ENCODE peak calls at places on chromosomes 16 and 17, in five cellular contexts. M is GM12865, J is SK-N-SH, F is right atrium auricular region, W is tibial artery. P is an unnamed sample.

GRCh38 chr16:15993541-15993940 is 44.1 kb downstream of the ABCC1 start:
- DNase-seq in M (no peak), J (no peak), F (no peak), W (no peak), P (no peak)

GRCh38 chr16:85428899-85429775 is 184.0 kb upstream of the GSE1 start:
- DNase-seq in M (no peak), J (no peak), F (no peak), W (no peak), P (peak)

GRCh38 chr17:40099627-40100418 is 566 bp downstream of the NR1D1 start:
- DNase-seq in M (no peak), J (no peak), F (no peak), W (peak), P (no peak)

GRCh38 chr17:9071016-9071415 is 49.7 kb downstream of the NTN1 start:
- DNase-seq in M (no peak), J (no peak), F (no peak), W (no peak), P (no peak)

GRCh38 chr17:72386619-72387237 is 265.9 kb downstream of the SOX9 start:
- DNase-seq in M (no peak), J (no peak), F (no peak), W (no peak), P (no peak)

GRCh38 chr16:85568519-85568918 is 44.6 kb upstream of the GSE1 start:
- DNase-seq in M (no peak), J (no peak), F (peak), W (no peak), P (peak)

GRCh38 chr16:74756203-74756602 is 18.4 kb downstream of the FA2H start:
- DNase-seq in M (no peak), J (no peak), F (no peak), W (no peak), P (no peak)

GRCh38 chr17:50715471-50715870 is 3.9 kb upstream of the LUC7L3 start:
- DNase-seq in M (no peak), J (no peak), F (no peak), W (no peak), P (no peak)

GRCh38 chr16:81170824-81171223 is 67.7 kb upstream of the BCO1 start:
- DNase-seq in M (no peak), J (no peak), F (no peak), W (no peak), P (no peak)

GRCh38 chr16:23952128-23953041 is 116.6 kb downstream of the PRKCB start:
- DNase-seq in M (no peak), J (peak), F (no peak), W (no peak), P (peak)

GRCh38 chr17:29166507-29166887 is 13.7 kb downstream of the MYO18A start:
- DNase-seq in M (no peak), J (no peak), F (no peak), W (no peak), P (no peak)

GRCh38 chr16:10613771-10614485 is 33.5 kb upstream of the EMP2 start:
- DNase-seq in M (peak), J (no peak), F (no peak), W (no peak), P (peak)

GRCh38 chr16:84072014-84072413 is 29.4 kb upstream of the SLC38A8 start:
- DNase-seq in M (no peak), J (no peak), F (no peak), W (no peak), P (no peak)

GRCh38 chr16:58644765-58645487 is 15.3 kb upstream of the CNOT1 start:
- DNase-seq in M (no peak), J (no peak), F (no peak), W (peak), P (no peak)

GRCh38 chr17:50274945-50275221 is 617 bp downstream of the TMEM92 start:
- DNase-seq in M (no peak), J (no peak), F (no peak), W (no peak), P (no peak)

GRCh38 chr16:85357924-85358505 is 245.7 kb upstream of the CIBAR2 start:
- DNase-seq in M (no peak), J (no peak), F (no peak), W (no peak), P (no peak)

GRCh38 chr16:57041182-57042156 is 50.9 kb upstream of the CPNE2 start:
- DNase-seq in M (peak), J (no peak), F (no peak), W (no peak), P (no peak)

GRCh38 chr16:77599793-77600415 is 122.4 kb upstream of the NUDT7 start:
- DNase-seq in M (peak), J (peak), F (no peak), W (no peak), P (no peak)

GRCh38 chr17:81494984-81495383 is 17.6 kb downstream of the ACTG1 start:
- DNase-seq in M (peak), J (peak), F (no peak), W (no peak), P (no peak)

GRCh38 chr16:83802135-83802534 is 5.6 kb upstream of the HSBP1 start:
- DNase-seq in M (peak), J (no peak), F (no peak), W (no peak), P (no peak)

GRCh38 chr17:38738007-38738662 is 8.0 kb downstream of the CISD3 start:
- DNase-seq in M (peak), J (no peak), F (no peak), W (no peak), P (no peak)

DNA sequence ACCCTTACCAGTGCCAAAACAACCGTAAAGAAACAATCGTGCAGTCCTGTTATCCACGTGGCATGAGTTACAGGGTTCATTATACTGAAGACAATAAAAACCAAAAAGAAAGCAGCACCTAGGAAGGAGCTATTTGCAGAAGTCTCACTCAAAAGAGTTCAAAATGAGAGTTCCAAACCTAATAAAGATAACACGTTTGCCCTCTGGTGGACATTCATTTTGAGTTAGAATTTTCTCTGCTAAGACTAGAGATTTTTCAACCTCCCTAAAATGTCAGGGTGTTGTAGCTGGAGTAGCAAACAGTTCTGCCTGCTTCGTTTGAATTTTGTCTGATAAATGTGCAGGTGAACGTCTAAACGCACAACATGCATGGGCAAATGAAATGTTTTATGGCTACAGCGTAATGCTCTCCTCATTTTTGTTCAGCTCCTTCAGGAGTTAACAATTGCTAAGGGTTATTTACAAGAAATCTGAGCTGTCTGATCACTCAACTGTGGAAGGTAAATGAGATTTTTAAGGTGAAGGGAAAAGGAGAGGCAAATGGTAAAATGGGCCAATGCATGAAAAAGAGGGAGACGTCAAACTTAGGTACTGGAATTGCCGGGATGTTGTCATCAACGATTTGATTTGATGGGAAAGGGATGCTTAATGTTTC is 1067.9 kb upstream of the EEF2KMT start:
- DNase-seq in M (no peak), J (peak), F (no peak), W (no peak), P (no peak)
- TF ChIP-seq CTCF in M (no peak), J (no peak), F (no peak), W (no peak), P (no peak)

DNA sequence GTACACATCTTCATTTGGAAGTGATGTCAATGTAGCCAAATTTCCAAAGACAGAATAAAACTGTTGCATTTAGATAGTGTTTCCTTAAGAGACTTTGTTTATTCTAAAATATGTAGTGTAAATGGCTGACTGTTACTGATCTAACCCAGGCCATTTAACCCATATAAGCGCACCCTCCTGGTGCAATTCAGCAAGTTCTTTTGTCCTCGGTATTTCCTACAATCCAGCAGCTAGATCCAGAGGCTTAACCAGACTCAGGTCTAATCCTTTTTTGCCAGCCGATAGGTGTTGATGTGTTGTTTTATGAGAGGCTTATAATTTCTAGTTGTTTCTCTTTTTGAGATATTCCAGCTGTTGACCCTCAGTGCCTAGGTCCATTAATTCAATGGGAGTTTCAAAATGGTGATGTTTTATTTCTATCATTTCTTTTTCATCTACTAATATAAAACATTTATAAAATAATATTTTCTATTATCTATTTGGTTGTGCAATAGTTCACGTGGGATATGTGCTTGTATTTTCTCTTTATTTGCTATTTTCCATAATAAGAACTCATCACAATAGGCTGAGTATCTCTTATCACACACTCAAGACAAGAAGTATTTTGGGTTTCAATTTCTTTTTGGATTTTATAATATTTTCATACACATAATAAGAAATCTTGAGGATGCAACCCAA is 14.5 kb downstream of the ABCA9 start:
- DNase-seq in M (no peak), J (no peak), F (no peak), W (no peak), P (no peak)
- TF ChIP-seq CTCF in M (no peak), J (no peak), F (no peak), W (no peak), P (no peak)

DNA sequence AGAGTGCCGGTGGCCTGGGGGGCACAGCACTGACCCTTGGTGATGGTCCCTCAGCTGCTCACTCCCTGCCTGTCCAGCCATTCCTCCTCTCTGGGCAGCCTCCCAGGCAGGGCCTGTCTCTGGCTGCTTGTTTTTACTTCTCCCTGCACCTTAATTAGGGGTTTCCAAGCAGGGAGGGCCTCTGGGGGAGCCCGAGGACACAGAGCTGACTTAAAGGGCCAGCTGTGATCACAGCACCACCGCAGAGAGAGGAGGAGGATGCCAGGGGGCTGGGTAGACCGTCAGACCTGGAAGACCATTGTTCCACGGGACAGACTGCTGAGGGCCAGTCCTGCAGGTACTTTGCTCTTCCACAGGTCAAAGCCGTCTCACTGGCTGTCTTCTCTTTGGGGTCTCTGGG is 1.2 kb upstream of the DPH1 start:
- DNase-seq in M (no peak), J (no peak), F (no peak), W (no peak), P (no peak)
- TF ChIP-seq CTCF in M (no peak), J (no peak), F (no peak), W (no peak), P (no peak)

GRCh38 chr17:60590075-60590474 is 9.9 kb upstream of the PPM1D start:
- DNase-seq in M (no peak), J (no peak), F (no peak), W (no peak), P (no peak)

GRCh38 chr17:60583008-60583407 is 17.0 kb upstream of the PPM1D start:
- DNase-seq in M (no peak), J (no peak), F (no peak), W (no peak), P (no peak)

GRCh38 chr17:60585887-60586286 is 14.1 kb upstream of the PPM1D start:
- DNase-seq in M (no peak), J (no peak), F (no peak), W (no peak), P (no peak)

GRCh38 chr17:60586288-60586974 is 13.6 kb upstream of the PPM1D start:
- DNase-seq in M (no peak), J (no peak), F (no peak), W (no peak), P (no peak)
- TF ChIP-seq CTCF in M (peak), J (peak), F (no peak), W (no peak), P (no peak)

GRCh38 chr16:88993946-88994600 is 17.1 kb upstream of the CBFA2T3 start:
- DNase-seq in M (no peak), J (no peak), F (no peak), W (no peak), P (no peak)

GRCh38 chr16:88993006-88993787 is 16.2 kb upstream of the CBFA2T3 start:
- DNase-seq in M (no peak), J (no peak), F (no peak), W (no peak), P (no peak)

GRCh38 chr16:88994704-88995103 is 17.7 kb upstream of the CBFA2T3 start:
- DNase-seq in M (no peak), J (no peak), F (no peak), W (no peak), P (no peak)

GRCh38 chr16:88995746-88996535 is 18.9 kb upstream of the CBFA2T3 start:
- DNase-seq in M (no peak), J (no peak), F (no peak), W (no peak), P (no peak)

GRCh38 chr16:88995194-88995593 is 18.2 kb upstream of the CBFA2T3 start:
- DNase-seq in M (no peak), J (no peak), F (no peak), W (no peak), P (no peak)
- TF ChIP-seq CTCF in M (no peak), J (no peak), F (no peak), W (no peak), P (no peak)

GRCh38 chr16:6689643-6690042 is 643.0 kb upstream of the RBFOX1 start:
- DNase-seq in M (no peak), J (no peak), F (no peak), W (no peak), P (no peak)

GRCh38 chr16:6687593-6687992 is 645.1 kb upstream of the RBFOX1 start:
- DNase-seq in M (no peak), J (no peak), F (no peak), W (no peak), P (no peak)

GRCh38 chr16:6682142-6682811 is 650.4 kb upstream of the RBFOX1 start:
- DNase-seq in M (peak), J (peak), F (no peak), W (no peak), P (no peak)

DNA sequence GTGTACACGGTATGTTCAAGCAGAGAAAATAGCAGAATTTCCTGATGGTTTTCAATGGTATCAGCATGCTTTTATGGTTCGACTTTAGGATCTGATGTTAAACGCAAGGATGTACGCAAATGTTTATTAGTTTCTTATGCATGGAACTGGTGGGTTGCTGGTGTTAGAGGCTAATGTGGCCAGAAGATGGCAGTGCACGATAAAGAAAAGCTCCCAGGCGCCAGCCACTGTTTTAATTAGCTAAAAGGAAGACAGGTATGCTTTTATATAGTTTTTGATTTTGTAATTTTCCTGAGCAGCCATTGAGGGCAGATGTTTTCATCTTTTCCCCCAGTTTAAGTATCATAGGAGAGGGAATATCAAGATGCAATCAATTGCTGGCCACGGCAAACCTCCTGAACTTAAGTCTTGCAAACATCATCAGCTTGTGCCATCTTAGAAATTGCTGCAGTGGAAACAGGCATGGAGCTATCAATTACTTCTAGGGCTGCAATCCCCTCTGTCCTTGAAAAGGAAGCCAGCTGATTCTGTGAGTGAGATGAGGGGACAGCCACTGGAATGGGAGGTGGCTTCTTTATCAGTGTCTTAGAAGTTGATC is 648.5 kb upstream of the RBFOX1 start:
- DNase-seq in M (peak), J (peak), F (no peak), W (no peak), P (no peak)
- TF ChIP-seq CTCF in M (peak), J (peak), F (no peak), W (no peak), P (no peak)

GRCh38 chr17:75270218-75270965 is 639 bp downstream of the MIF4GD start:
- DNase-seq in M (peak), J (peak), F (no peak), W (peak), P (peak)
- TF ChIP-seq CTCF in M (peak), J (peak), F (no peak), W (peak), P (no peak)

GRCh38 chr17:4536259-4536741 is 18.9 kb downstream of the MYBBP1A start:
- DNase-seq in M (no peak), J (no peak), F (no peak), W (no peak), P (no peak)

GRCh38 chr17:4536742-4537411 is 18.3 kb downstream of the MYBBP1A start:
- DNase-seq in M (no peak), J (no peak), F (peak), W (no peak), P (no peak)

GRCh38 chr17:4534928-4535666 is 20.1 kb downstream of the MYBBP1A start:
- DNase-seq in M (no peak), J (no peak), F (no peak), W (no peak), P (no peak)

GRCh38 chr17:4534515-4534914 is 20.7 kb downstream of the MYBBP1A start:
- DNase-seq in M (no peak), J (peak), F (no peak), W (no peak), P (no peak)

GRCh38 chr17:4535667-4536258 is 19.4 kb downstream of the MYBBP1A start:
- DNase-seq in M (no peak), J (no peak), F (no peak), W (no peak), P (no peak)
- TF ChIP-seq CTCF in M (no peak), J (no peak), F (no peak), W (no peak), P (no peak)